ENCODE peak calls at places on chromosomes 2 and 18, in five cellular contexts. One of them, this sample, is unnamed.

GRCh38 chr2:32947484-32948143 is 861 bp downstream of the LTBP1 start:
- DNase-seq in right atrium auricular region: no peak
- DNase-seq in GM13977: peak; percentile 67
- DNase-seq in AG04449: no peak
- DNase-seq in amniotic epithelial cell: peak; percentile 28
- DNase-seq in this sample: peak; percentile 86

GRCh38 chr2:226868331-226868730 is 32.5 kb downstream of the RHBDD1 start:
- DNase-seq in GM13977: no peak
- DNase-seq in amniotic epithelial cell: peak; percentile 20
- DNase-seq in right atrium auricular region: no peak
- DNase-seq in AG04449: no peak
- DNase-seq in this sample: no peak

GRCh38 chr2:33317369-33318015 is 159.0 kb upstream of the RASGRP3 start:
- DNase-seq in right atrium auricular region: no peak
- DNase-seq in amniotic epithelial cell: no peak
- DNase-seq in AG04449: no peak
- DNase-seq in GM13977: no peak
- DNase-seq in this sample: no peak

GRCh38 chr2:240519396-240520142 is 38.2 kb downstream of the ANKMY1 start:
- DNase-seq in GM13977: no peak
- DNase-seq in right atrium auricular region: no peak
- DNase-seq in AG04449: no peak
- DNase-seq in amniotic epithelial cell: peak; percentile 31
- DNase-seq in this sample: no peak

GRCh38 chr2:208031608-208032019 is 6.3 kb upstream of the PLEKHM3 start:
- DNase-seq in amniotic epithelial cell: peak; percentile 70
- DNase-seq in AG04449: no peak
- DNase-seq in GM13977: no peak
- DNase-seq in right atrium auricular region: no peak
- DNase-seq in this sample: no peak

GRCh38 chr2:60064687-60065361 is 488.6 kb downstream of the BCL11A start:
- DNase-seq in right atrium auricular region: no peak
- DNase-seq in GM13977: no peak
- DNase-seq in AG04449: no peak
- DNase-seq in amniotic epithelial cell: no peak
- DNase-seq in this sample: no peak

GRCh38 chr18:33115917-33116316 is 324.6 kb downstream of the CCDC178 start:
- DNase-seq in right atrium auricular region: no peak
- DNase-seq in amniotic epithelial cell: no peak
- DNase-seq in GM13977: no peak
- DNase-seq in AG04449: no peak
- DNase-seq in this sample: no peak

GRCh38 chr2:126882181-126882580 is 16.5 kb upstream of the TEX51 start:
- DNase-seq in right atrium auricular region: no peak
- DNase-seq in AG04449: no peak
- DNase-seq in GM13977: no peak
- DNase-seq in amniotic epithelial cell: no peak
- DNase-seq in this sample: no peak

GRCh38 chr2:128473175-128474013 is 154.7 kb upstream of the HS6ST1 start:
- DNase-seq in amniotic epithelial cell: no peak
- DNase-seq in GM13977: peak; percentile 66
- DNase-seq in right atrium auricular region: peak; percentile 64
- DNase-seq in AG04449: peak; percentile 5
- DNase-seq in this sample: peak; percentile 88

GRCh38 chr18:8045160-8045885 is 478.2 kb downstream of the PTPRM start:
- DNase-seq in AG04449: no peak
- DNase-seq in GM13977: no peak
- DNase-seq in right atrium auricular region: no peak
- DNase-seq in amniotic epithelial cell: peak; percentile 42
- DNase-seq in this sample: no peak

GRCh38 chr2:32743480-32744236 is 115.8 kb downstream of the TTC27 start:
- DNase-seq in AG04449: no peak
- DNase-seq in right atrium auricular region: no peak
- DNase-seq in GM13977: peak; percentile 40
- DNase-seq in amniotic epithelial cell: no peak
- DNase-seq in this sample: no peak

GRCh38 chr2:144780983-144781382 is 261.1 kb upstream of the ZEB2 start:
- DNase-seq in GM13977: no peak
- DNase-seq in amniotic epithelial cell: no peak
- DNase-seq in AG04449: no peak
- DNase-seq in right atrium auricular region: no peak
- DNase-seq in this sample: no peak

GRCh38 chr2:232490221-232491138 is 2.8 kb upstream of the ECEL1 start:
- DNase-seq in right atrium auricular region: no peak
- DNase-seq in GM13977: no peak
- DNase-seq in amniotic epithelial cell: no peak
- DNase-seq in AG04449: no peak
- DNase-seq in this sample: no peak

GRCh38 chr2:85785027-85785822 is 31.4 kb downstream of the ATOH8 start:
- DNase-seq in AG04449: peak; percentile 59
- DNase-seq in GM13977: no peak
- DNase-seq in right atrium auricular region: no peak
- DNase-seq in amniotic epithelial cell: peak; percentile 100
- DNase-seq in this sample: no peak